ENCODE peak calls at places on chromosomes 4 and X, in ten cellular contexts. One of them, this sample, is unnamed.

GRCh38 chr4:7419961-7420660 is 14.6 kb downstream of the PSAPL1 start:
- DNase-seq in NCI-H748 treated with DMSO at 0.1 percent for 48 hours: no peak
- DNase-seq in HTR-8/SVneo: no peak
- DNase-seq in nephron progenitor cell: no peak
- DNase-seq in occipital lobe: no peak
- DNase-seq in pulmonary artery endothelial cell: no peak
- DNase-seq in colonic mucosa: no peak
- DNase-seq in Right ventricle myocardium superior: peak
- DNase-seq in HCT116: no peak
- DNase-seq in fibroblast of pulmonary artery: no peak
- DNase-seq in this sample: no peak

GRCh38 chr4:188032170-188032569 is 36.6 kb downstream of the ZFP42 start:
- DNase-seq in NCI-H748 treated with DMSO at 0.1 percent for 48 hours: no peak
- DNase-seq in HTR-8/SVneo: no peak
- DNase-seq in nephron progenitor cell: no peak
- DNase-seq in occipital lobe: no peak
- DNase-seq in pulmonary artery endothelial cell: no peak
- DNase-seq in colonic mucosa: no peak
- DNase-seq in Right ventricle myocardium superior: no peak
- DNase-seq in HCT116: no peak
- DNase-seq in fibroblast of pulmonary artery: no peak
- DNase-seq in this sample: no peak

GRCh38 chr4:37434469-37434868 is 189.9 kb downstream of the NWD2 start:
- DNase-seq in NCI-H748 treated with DMSO at 0.1 percent for 48 hours: no peak
- DNase-seq in HTR-8/SVneo: peak
- DNase-seq in nephron progenitor cell: no peak
- DNase-seq in occipital lobe: no peak
- DNase-seq in pulmonary artery endothelial cell: no peak
- DNase-seq in colonic mucosa: no peak
- DNase-seq in Right ventricle myocardium superior: no peak
- DNase-seq in HCT116: peak
- DNase-seq in fibroblast of pulmonary artery: peak
- DNase-seq in this sample: no peak

GRCh38 chr4:77044458-77045124 is 31.2 kb downstream of the CCNI start:
- DNase-seq in NCI-H748 treated with DMSO at 0.1 percent for 48 hours: no peak
- DNase-seq in HTR-8/SVneo: no peak
- DNase-seq in nephron progenitor cell: no peak
- DNase-seq in occipital lobe: no peak
- DNase-seq in pulmonary artery endothelial cell: no peak
- DNase-seq in colonic mucosa: no peak
- DNase-seq in Right ventricle myocardium superior: no peak
- DNase-seq in HCT116: no peak
- DNase-seq in fibroblast of pulmonary artery: peak
- DNase-seq in this sample: no peak

GRCh38 chrX:149949743-149950436 is 11.6 kb upstream of the EOLA2 start:
- DNase-seq in NCI-H748 treated with DMSO at 0.1 percent for 48 hours: no peak
- DNase-seq in HTR-8/SVneo: no peak
- DNase-seq in nephron progenitor cell: no peak
- DNase-seq in occipital lobe: no peak
- DNase-seq in pulmonary artery endothelial cell: no peak
- DNase-seq in colonic mucosa: no peak
- DNase-seq in Right ventricle myocardium superior: no peak
- DNase-seq in HCT116: no peak
- DNase-seq in fibroblast of pulmonary artery: no peak
- DNase-seq in this sample: no peak

GRCh38 chr4:73917081-73917501 is 47.9 kb downstream of the CXCL1 start:
- DNase-seq in NCI-H748 treated with DMSO at 0.1 percent for 48 hours: no peak
- DNase-seq in HTR-8/SVneo: peak
- DNase-seq in nephron progenitor cell: no peak
- DNase-seq in occipital lobe: no peak
- DNase-seq in pulmonary artery endothelial cell: no peak
- DNase-seq in colonic mucosa: no peak
- DNase-seq in Right ventricle myocardium superior: no peak
- DNase-seq in HCT116: no peak
- DNase-seq in fibroblast of pulmonary artery: peak
- DNase-seq in this sample: no peak

GRCh38 chr4:168514249-168514852 is 17.5 kb downstream of the PALLD start:
- DNase-seq in NCI-H748 treated with DMSO at 0.1 percent for 48 hours: peak
- DNase-seq in HTR-8/SVneo: no peak
- DNase-seq in nephron progenitor cell: no peak
- DNase-seq in occipital lobe: no peak
- DNase-seq in pulmonary artery endothelial cell: no peak
- DNase-seq in colonic mucosa: no peak
- DNase-seq in Right ventricle myocardium superior: no peak
- DNase-seq in HCT116: no peak
- DNase-seq in fibroblast of pulmonary artery: peak
- DNase-seq in this sample: no peak

GRCh38 chrX:134761788-134762187 is 103.5 kb upstream of the PLAC1 start:
- DNase-seq in NCI-H748 treated with DMSO at 0.1 percent for 48 hours: no peak
- DNase-seq in HTR-8/SVneo: peak
- DNase-seq in nephron progenitor cell: no peak
- DNase-seq in occipital lobe: no peak
- DNase-seq in pulmonary artery endothelial cell: no peak
- DNase-seq in colonic mucosa: no peak
- DNase-seq in Right ventricle myocardium superior: no peak
- DNase-seq in HCT116: no peak
- DNase-seq in fibroblast of pulmonary artery: no peak
- DNase-seq in this sample: peak

GRCh38 chrX:17842769-17843525 is 18.2 kb downstream of the RAI2 start:
- DNase-seq in NCI-H748 treated with DMSO at 0.1 percent for 48 hours: no peak
- DNase-seq in HTR-8/SVneo: no peak
- DNase-seq in nephron progenitor cell: no peak
- DNase-seq in occipital lobe: no peak
- DNase-seq in pulmonary artery endothelial cell: no peak
- DNase-seq in colonic mucosa: no peak
- DNase-seq in Right ventricle myocardium superior: no peak
- DNase-seq in HCT116: no peak
- DNase-seq in fibroblast of pulmonary artery: peak
- DNase-seq in this sample: no peak

GRCh38 chr4:20711335-20711734 is 11.1 kb downstream of the PACRGL start:
- DNase-seq in NCI-H748 treated with DMSO at 0.1 percent for 48 hours: no peak
- DNase-seq in HTR-8/SVneo: no peak
- DNase-seq in nephron progenitor cell: no peak
- DNase-seq in occipital lobe: no peak
- DNase-seq in pulmonary artery endothelial cell: no peak
- DNase-seq in colonic mucosa: no peak
- DNase-seq in Right ventricle myocardium superior: no peak
- DNase-seq in HCT116: no peak
- DNase-seq in fibroblast of pulmonary artery: no peak
- DNase-seq in this sample: no peak

GRCh38 chr4:128630881-128631280 is 178.6 kb upstream of the JADE1 start:
- DNase-seq in NCI-H748 treated with DMSO at 0.1 percent for 48 hours: no peak
- DNase-seq in HTR-8/SVneo: no peak
- DNase-seq in nephron progenitor cell: no peak
- DNase-seq in occipital lobe: no peak
- DNase-seq in pulmonary artery endothelial cell: no peak
- DNase-seq in colonic mucosa: no peak
- DNase-seq in Right ventricle myocardium superior: no peak
- DNase-seq in HCT116: no peak
- DNase-seq in fibroblast of pulmonary artery: peak
- DNase-seq in this sample: no peak

GRCh38 chr4:13970349-13970748 is 342.8 kb upstream of the BOD1L1 start:
- DNase-seq in NCI-H748 treated with DMSO at 0.1 percent for 48 hours: no peak
- DNase-seq in HTR-8/SVneo: no peak
- DNase-seq in nephron progenitor cell: no peak
- DNase-seq in occipital lobe: no peak
- DNase-seq in pulmonary artery endothelial cell: no peak
- DNase-seq in colonic mucosa: no peak
- DNase-seq in Right ventricle myocardium superior: no peak
- DNase-seq in HCT116: no peak
- DNase-seq in fibroblast of pulmonary artery: peak
- DNase-seq in this sample: no peak

GRCh38 chrX:13029831-13030771 is 14.3 kb downstream of the FAM9C start:
- DNase-seq in NCI-H748 treated with DMSO at 0.1 percent for 48 hours: no peak
- DNase-seq in HTR-8/SVneo: no peak
- DNase-seq in nephron progenitor cell: no peak
- DNase-seq in occipital lobe: no peak
- DNase-seq in pulmonary artery endothelial cell: no peak
- DNase-seq in colonic mucosa: peak
- DNase-seq in Right ventricle myocardium superior: no peak
- DNase-seq in HCT116: no peak
- DNase-seq in fibroblast of pulmonary artery: peak
- DNase-seq in this sample: peak

GRCh38 chr4:26985836-26986235 is 125.2 kb downstream of the STIM2 start:
- DNase-seq in NCI-H748 treated with DMSO at 0.1 percent for 48 hours: no peak
- DNase-seq in HTR-8/SVneo: no peak
- DNase-seq in nephron progenitor cell: no peak
- DNase-seq in occipital lobe: no peak
- DNase-seq in pulmonary artery endothelial cell: no peak
- DNase-seq in colonic mucosa: no peak
- DNase-seq in Right ventricle myocardium superior: no peak
- DNase-seq in HCT116: no peak
- DNase-seq in fibroblast of pulmonary artery: no peak
- DNase-seq in this sample: no peak

GRCh38 chr4:54625391-54625790 is 32.4 kb upstream of the KIT start:
- DNase-seq in NCI-H748 treated with DMSO at 0.1 percent for 48 hours: no peak
- DNase-seq in HTR-8/SVneo: no peak
- DNase-seq in nephron progenitor cell: no peak
- DNase-seq in occipital lobe: no peak
- DNase-seq in pulmonary artery endothelial cell: no peak
- DNase-seq in colonic mucosa: no peak
- DNase-seq in Right ventricle myocardium superior: no peak
- DNase-seq in HCT116: no peak
- DNase-seq in fibroblast of pulmonary artery: peak
- DNase-seq in this sample: no peak

GRCh38 chr4:182842104-182842600 is 75.0 kb downstream of the DCTD start:
- DNase-seq in NCI-H748 treated with DMSO at 0.1 percent for 48 hours: no peak
- DNase-seq in HTR-8/SVneo: no peak
- DNase-seq in nephron progenitor cell: no peak
- DNase-seq in occipital lobe: no peak
- DNase-seq in pulmonary artery endothelial cell: no peak
- DNase-seq in colonic mucosa: no peak
- DNase-seq in Right ventricle myocardium superior: no peak
- DNase-seq in HCT116: no peak
- DNase-seq in fibroblast of pulmonary artery: no peak
- DNase-seq in this sample: no peak

GRCh38 chr4:85824166-85824945 is 349.4 kb downstream of the ARHGAP24 start:
- DNase-seq in NCI-H748 treated with DMSO at 0.1 percent for 48 hours: no peak
- DNase-seq in HTR-8/SVneo: no peak
- DNase-seq in nephron progenitor cell: no peak
- DNase-seq in occipital lobe: no peak
- DNase-seq in pulmonary artery endothelial cell: no peak
- DNase-seq in colonic mucosa: no peak
- DNase-seq in Right ventricle myocardium superior: no peak
- DNase-seq in HCT116: no peak
- DNase-seq in fibroblast of pulmonary artery: no peak
- DNase-seq in this sample: no peak

GRCh38 chrX:69221239-69222102 is 56.2 kb upstream of the PJA1 start:
- DNase-seq in NCI-H748 treated with DMSO at 0.1 percent for 48 hours: no peak
- DNase-seq in HTR-8/SVneo: no peak
- DNase-seq in nephron progenitor cell: peak
- DNase-seq in occipital lobe: no peak
- DNase-seq in pulmonary artery endothelial cell: no peak
- DNase-seq in colonic mucosa: no peak
- DNase-seq in Right ventricle myocardium superior: no peak
- DNase-seq in HCT116: no peak
- DNase-seq in fibroblast of pulmonary artery: no peak
- DNase-seq in this sample: no peak

GRCh38 chr4:113975578-113975977 is 3.9 kb downstream of the ARSJ start:
- DNase-seq in NCI-H748 treated with DMSO at 0.1 percent for 48 hours: peak
- DNase-seq in HTR-8/SVneo: no peak
- DNase-seq in nephron progenitor cell: no peak
- DNase-seq in occipital lobe: no peak
- DNase-seq in pulmonary artery endothelial cell: no peak
- DNase-seq in colonic mucosa: no peak
- DNase-seq in Right ventricle myocardium superior: no peak
- DNase-seq in HCT116: no peak
- DNase-seq in fibroblast of pulmonary artery: no peak
- DNase-seq in this sample: no peak

GRCh38 chrX:78838709-78839108 is 91.2 kb downstream of the LPAR4 start:
- DNase-seq in NCI-H748 treated with DMSO at 0.1 percent for 48 hours: no peak
- DNase-seq in HTR-8/SVneo: no peak
- DNase-seq in nephron progenitor cell: no peak
- DNase-seq in occipital lobe: no peak
- DNase-seq in pulmonary artery endothelial cell: no peak
- DNase-seq in colonic mucosa: no peak
- DNase-seq in Right ventricle myocardium superior: no peak
- DNase-seq in HCT116: no peak
- DNase-seq in fibroblast of pulmonary artery: no peak
- DNase-seq in this sample: no peak

GRCh38 chrX:63754141-63754859 is 30.7 kb downstream of the ARHGEF9 start:
- DNase-seq in NCI-H748 treated with DMSO at 0.1 percent for 48 hours: peak
- DNase-seq in HTR-8/SVneo: no peak
- DNase-seq in nephron progenitor cell: no peak
- DNase-seq in occipital lobe: no peak
- DNase-seq in pulmonary artery endothelial cell: no peak
- DNase-seq in colonic mucosa: peak
- DNase-seq in Right ventricle myocardium superior: peak
- DNase-seq in HCT116: no peak
- DNase-seq in fibroblast of pulmonary artery: peak
- DNase-seq in this sample: peak

GRCh38 chrX:136747003-136747986 is 33.4 kb downstream of the ARHGEF6 start:
- DNase-seq in NCI-H748 treated with DMSO at 0.1 percent for 48 hours: no peak
- DNase-seq in HTR-8/SVneo: no peak
- DNase-seq in nephron progenitor cell: no peak
- DNase-seq in occipital lobe: no peak
- DNase-seq in pulmonary artery endothelial cell: no peak
- DNase-seq in colonic mucosa: no peak
- DNase-seq in Right ventricle myocardium superior: no peak
- DNase-seq in HCT116: no peak
- DNase-seq in fibroblast of pulmonary artery: no peak
- DNase-seq in this sample: no peak

This sample was measured in Calu3.